ENCODE peak calls at places on chromosomes 16 and 17, in four cellular contexts. L is IMR-90, U is H9, B is H1. H is an unnamed sample.

GRCh38 chr17:68599873-68600122 is 1.4 kb downstream of the FAM20A start:
- DNase-seq in L (no peak), U (no peak), B (no peak), H (no peak)

GRCh38 chr17:61583242-61583641 is 7.8 kb downstream of the NACA2 start:
- DNase-seq in L (peak; percentile 83), U (no peak), B (no peak), H (peak; percentile 35)

GRCh38 chr16:3670711-3671110 is 16.2 kb downstream of the DNASE1 start:
- DNase-seq in L (no peak), U (no peak), B (no peak), H (no peak)

GRCh38 chr17:63483655-63484575 is 7.1 kb downstream of the ACE start:
- DNase-seq in L (no peak), U (no peak), B (no peak), H (no peak)

GRCh38 chr17:13024526-13025263 is 6.9 kb upstream of the ELAC2 start:
- DNase-seq in L (peak; percentile 52), U (peak; percentile 92), B (peak; percentile 92), H (peak; percentile 85)

GRCh38 chr17:7295230-7296180 is 1.1 kb upstream of the YBX2 start:
- DNase-seq in L (no peak), U (no peak), B (no peak), H (no peak)

GRCh38 chr17:4815043-4815675 is 8.2 kb downstream of the PLD2 start:
- DNase-seq in L (no peak), U (no peak), B (no peak), H (peak; percentile 31)

GRCh38 chr17:80023261-80024205 is 12.1 kb downstream of the TBC1D16 start:
- DNase-seq in L (no peak), U (peak; percentile 67), B (no peak), H (no peak)

GRCh38 chr16:20004931-20005330 is 68.8 kb downstream of the GPR139 start:
- DNase-seq in L (no peak), U (peak; percentile 50), B (no peak), H (peak; percentile 54)

GRCh38 chr17:42706732-42707131 is 24.4 kb downstream of the CNTNAP1 start:
- DNase-seq in L (no peak), U (no peak), B (no peak), H (no peak)

GRCh38 chr17:15036238-15036637 is 228.9 kb downstream of the PMP22 start:
- DNase-seq in L (no peak), U (peak; percentile 45), B (no peak), H (peak; percentile 23)

GRCh38 chr16:29663020-29663828 is at the start of gene SPN:
- DNase-seq in L (no peak), U (no peak), B (no peak), H (no peak)

GRCh38 chr17:42928714-42929496 is 28.3 kb downstream of the G6PC1 start:
- DNase-seq in L (peak; percentile 85), U (peak; percentile 75), B (peak; percentile 54), H (peak; percentile 92)

GRCh38 chr17:69773081-69773480 is 301.9 kb upstream of the KCNJ16 start:
- DNase-seq in L (peak; percentile 43), U (no peak), B (no peak), H (no peak)

GRCh38 chr17:75315541-75316243 is 26.5 kb upstream of the SLC25A19 start:
- DNase-seq in L (peak; percentile 47), U (no peak), B (no peak), H (no peak)

GRCh38 chr16:85253127-85253941 is 141.1 kb upstream of the CIBAR2 start:
- DNase-seq in L (peak; percentile 29), U (peak; percentile 82), B (peak; percentile 95), H (peak; percentile 52)

GRCh38 chr16:54287018-54287757 is 601 bp upstream of the IRX3 start:
- DNase-seq in L (no peak), U (no peak), B (peak; percentile 81), H (no peak)

GRCh38 chr16:56884026-56884582 is 19.1 kb downstream of the SLC12A3 start:
- DNase-seq in L (no peak), U (no peak), B (no peak), H (no peak)

GRCh38 chr17:75998327-75998795 is 2.3 kb upstream of the CDK3 start:
- DNase-seq in L (no peak), U (no peak), B (no peak), H (peak; percentile 40)

GRCh38 chr16:58040496-58040846 is 14.9 kb downstream of the MMP15 start:
- DNase-seq in L (no peak), U (no peak), B (no peak), H (no peak)

GRCh38 chr16:3698941-3699340 is 18.4 kb downstream of the TRAP1 start:
- DNase-seq in L (peak; percentile 9), U (no peak), B (no peak), H (no peak)

GRCh38 chr17:76138234-76138895 is 2.7 kb downstream of the FOXJ1 start:
- DNase-seq in L (no peak), U (peak; percentile 66), B (peak; percentile 72), H (peak; percentile 66)

GRCh38 chr17:70716551-70716950 is 547.2 kb downstream of the KCNJ2 start:
- DNase-seq in L (no peak), U (no peak), B (no peak), H (no peak)

GRCh38 chr17:48456584-48456983 is 26.6 kb upstream of the SKAP1 start:
- DNase-seq in L (no peak), U (peak; percentile 62), B (no peak), H (peak; percentile 39)

GRCh38 chr17:28684963-28685362 is 23.0 kb downstream of the SUPT6H start:
- DNase-seq in L (peak; percentile 16), U (no peak), B (no peak), H (no peak)

GRCh38 chr16:47503936-47504335 is 42.8 kb downstream of the PHKB start:
- DNase-seq in L (peak; percentile 74), U (no peak), B (no peak), H (no peak)

GRCh38 chr17:76981545-76982295 is 113.5 kb downstream of the MGAT5B start:
- DNase-seq in L (no peak), U (no peak), B (no peak), H (no peak)

GRCh38 chr16:11667824-11668589 is at the start of gene SNN:
- DNase-seq in L (peak; percentile 72), U (peak; percentile 81), B (peak; percentile 86), H (peak; percentile 92)
- H2BK5ac ChIP-seq in L (peak within 1 kb of the TSS; percentile 56), U (no peak within 1 kb of the TSS), B (peak within 1 kb of the TSS; percentile 83), H (no peak within 1 kb of the TSS)

DNA sequence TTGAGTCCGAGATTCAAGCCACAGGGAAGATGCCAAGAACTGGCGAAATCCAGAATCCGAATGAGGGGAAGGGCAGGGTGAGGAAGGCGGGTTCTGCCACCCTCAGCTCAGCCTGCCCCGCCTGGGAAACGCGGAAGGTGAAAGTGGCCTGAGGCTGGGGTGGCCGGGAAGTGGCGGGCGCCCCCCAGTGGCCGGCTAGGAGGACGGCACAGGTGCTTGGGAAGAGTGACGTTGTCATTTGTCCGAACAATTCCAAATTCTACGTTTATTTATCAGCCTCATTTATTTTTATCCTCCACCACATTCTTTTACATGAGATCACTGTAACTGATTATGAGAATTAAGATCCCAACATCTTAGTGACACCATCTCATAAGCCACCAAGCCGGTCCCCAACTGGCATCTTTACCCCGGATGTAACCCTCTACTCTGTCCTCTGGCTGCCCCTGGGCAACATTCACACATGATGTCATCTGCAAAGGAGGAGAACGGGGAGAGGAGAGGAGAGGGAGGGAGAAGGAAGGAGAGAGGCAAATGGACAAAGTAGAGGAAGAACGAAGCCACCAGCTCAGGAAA is 21.3 kb downstream of the SRCIN1 start:
- DNase-seq in L (peak; percentile 33), U (peak; percentile 89), B (peak; percentile 89), H (peak; percentile 85)
- H4K5ac ChIP-seq in L (no peak overlapping the region), U (no peak overlapping the region), B (no peak overlapping the region), H (no peak overlapping the region)

GRCh38 chr16:64085291-64085690 is 1036.6 kb downstream of the CDH11 start:
- DNase-seq in L (no peak), U (no peak), B (no peak), H (no peak)
- H2BK5ac ChIP-seq in L (no peak overlapping the region), U (no peak overlapping the region), B (no peak overlapping the region), H (no peak overlapping the region)

DNA sequence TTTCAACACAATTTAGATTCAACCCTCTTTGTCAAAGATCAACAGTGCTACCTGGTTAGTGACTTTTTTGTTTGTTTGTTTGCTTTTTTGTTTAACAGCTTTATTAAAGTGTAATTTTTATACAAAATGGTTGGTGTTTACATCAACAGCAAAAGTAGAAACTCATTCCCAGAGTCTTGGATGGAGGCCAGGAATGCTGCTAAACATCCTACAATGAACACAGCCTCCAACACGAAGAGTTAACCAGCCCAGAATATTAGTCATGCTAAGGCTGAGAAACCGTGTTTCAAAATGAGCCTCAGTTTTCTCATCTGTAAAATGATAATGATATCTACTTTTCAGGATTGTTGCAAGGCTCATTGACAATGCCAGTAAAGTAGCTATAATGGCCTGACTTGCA is 211.0 kb upstream of the MAF start:
- DNase-seq in L (no peak), U (no peak), B (no peak), H (no peak)
- H4K5ac ChIP-seq in L (no peak overlapping the region), U (no peak overlapping the region), B (no peak overlapping the region), H (no peak overlapping the region)

GRCh38 chr17:9247401-9247938 is 226.2 kb downstream of the NTN1 start:
- DNase-seq in L (no peak), U (no peak), B (no peak), H (no peak)
- H2BK5ac ChIP-seq in L (no peak overlapping the region), U (no peak overlapping the region), B (no peak overlapping the region), H (no peak overlapping the region)

H was measured in mesendoderm.